ENCODE peak calls at places on chromosomes 11 and 22, in six cellular contexts. I, H, P, F, X and N are unnamed samples.

GRCh38 chr11:91755951-91756707 is 468.5 kb upstream of the FAT3 start:
- DNase-seq in I (no peak), F (no peak), P (no peak), H (no peak), X (no peak), N (no peak)

GRCh38 chr11:89437317-89437716 is 53.9 kb downstream of the NOX4 start:
- DNase-seq in P (no peak), H (no peak), X (no peak), F (no peak), I (no peak), N (no peak)

GRCh38 chr11:72679869-72680268 is 5.6 kb upstream of the PDE2A start:
- DNase-seq in P (no peak), X (no peak), H (no peak), I (no peak), F (no peak), N (no peak)

GRCh38 chr22:26065847-26066246 is 103.4 kb upstream of the SEZ6L start:
- DNase-seq in I (no peak), P (no peak), X (no peak), H (no peak), F (no peak), N (no peak)

GRCh38 chr11:12750181-12750580 is 76.0 kb downstream of the TEAD1 start:
- DNase-seq in H (no peak), P (no peak), F (no peak), X (no peak), I (no peak), N (no peak)

GRCh38 chr22:17969732-17970131 is 54.6 kb downstream of the MICAL3 start:
- DNase-seq in I (no peak), F (no peak), H (no peak), X (peak; percentile 65), P (peak; percentile 51), N (no peak)

GRCh38 chr11:114171257-114172054 is 111.9 kb downstream of the ZBTB16 start:
- DNase-seq in I (no peak), P (peak; percentile 96), H (no peak), X (peak; percentile 69), F (peak; percentile 89), N (no peak)

GRCh38 chr22:46881373-46882118 is 119.1 kb downstream of the TBC1D22A start:
- DNase-seq in X (no peak), I (no peak), H (no peak), F (no peak), P (peak; percentile 59), N (no peak)

GRCh38 chr11:71500601-71501021 is 26.5 kb upstream of the KRTAP5-7 start:
- DNase-seq in I (peak; percentile 19), P (peak; percentile 36), F (peak; percentile 50), H (no peak), X (no peak), N (no peak)

GRCh38 chr22:43395296-43395695 is 16.5 kb upstream of the MPPED1 start:
- DNase-seq in P (no peak), I (no peak), H (no peak), X (no peak), F (no peak), N (no peak)